ENCODE peak calls at places on chromosome 15, in five cellular contexts. N is astrocyte, D is tibial artery, O is PC-9, R is tibial nerve. G is an unnamed sample.

GRCh38 chr15:95252404-95252803 is 1021.0 kb downstream of the MCTP2 start:
- DNase-seq in O (no peak), R (no peak), N (no peak), D (no peak), G (no peak)

GRCh38 chr15:35305906-35306305 is 220.8 kb upstream of the NANOGP8 start:
- DNase-seq in O (peak; percentile 74), D (no peak), R (no peak), N (peak; percentile 96), G (no peak)

GRCh38 chr15:82539690-82540054 is 585 bp downstream of the RPS17 start:
- DNase-seq in O (no peak), N (no peak), R (no peak), D (no peak), G (no peak)

GRCh38 chr15:74200871-74201419 is 1.6 kb downstream of the STRA6 start:
- DNase-seq in D (peak; percentile 33), N (peak; percentile 41), R (peak; percentile 60), O (peak; percentile 81), G (peak; percentile 64)

GRCh38 chr15:92625297-92625980 is 30.1 kb downstream of the FAM174B start:
- DNase-seq in D (no peak), R (no peak), N (peak; percentile 89), O (peak; percentile 69), G (no peak)

GRCh38 chr15:39167114-39168058 is 413.5 kb upstream of the THBS1 start:
- DNase-seq in O (no peak), R (no peak), N (no peak), D (no peak), G (no peak)

GRCh38 chr15:37070686-37071085 is 29.7 kb downstream of the MEIS2 start:
- DNase-seq in R (no peak), O (no peak), N (no peak), D (no peak), G (no peak)

GRCh38 chr15:41473418-41473817 is 20.3 kb upstream of the ITPKA start:
- DNase-seq in N (no peak), D (no peak), O (no peak), R (no peak), G (no peak)

GRCh38 chr15:75928680-75929608 is 25.3 kb downstream of the FBXO22 start:
- DNase-seq in O (no peak), D (no peak), R (no peak), N (no peak), G (no peak)

GRCh38 chr15:42147431-42147735 is 9.1 kb downstream of the PLA2G4F start:
- DNase-seq in O (no peak), N (no peak), R (no peak), D (no peak), G (no peak)

GRCh38 chr15:40282144-40282869 is 557 bp downstream of the ANKRD63 start:
- DNase-seq in D (no peak), O (no peak), R (no peak), N (no peak), G (no peak)

GRCh38 chr15:63763476-63764123 is 70.1 kb downstream of the HERC1 start:
- DNase-seq in D (no peak), R (no peak), N (peak; percentile 42), O (no peak), G (no peak)

GRCh38 chr15:73389539-73389938 is 20.8 kb upstream of the HCN4 start:
- DNase-seq in D (no peak), R (no peak), N (no peak), O (no peak), G (no peak)

GRCh38 chr15:63389902-63390301 is 8.3 kb upstream of the CA12 start:
- DNase-seq in N (no peak), R (no peak), D (no peak), O (peak; percentile 72), G (peak; percentile 56)

GRCh38 chr15:81752149-81752942 is 293.5 kb downstream of the MEX3B start:
- DNase-seq in D (peak; percentile 65), O (no peak), R (peak; percentile 30), N (no peak), G (no peak)

GRCh38 chr15:98155356-98155755 is 194.9 kb downstream of the ARRDC4 start:
- DNase-seq in D (no peak), N (peak; percentile 41), O (no peak), R (no peak), G (no peak)

GRCh38 chr15:71301958-71302621 is 186.8 kb downstream of the THSD4 start:
- DNase-seq in R (no peak), N (peak; percentile 51), O (no peak), D (no peak), G (no peak)

GRCh38 chr15:74603026-74603788 is 12.4 kb upstream of the CLK3 start:
- DNase-seq in O (no peak), D (no peak), N (no peak), R (no peak), G (no peak)

GRCh38 chr15:82960766-82961165 is 8.2 kb upstream of the HOMER2 start:
- DNase-seq in N (no peak), D (no peak), O (no peak), R (no peak), G (no peak)

GRCh38 chr15:80179025-80179759 is 26.4 kb downstream of the FAH start:
- DNase-seq in D (no peak), O (peak; percentile 94), N (peak; percentile 93), R (no peak), G (no peak)

GRCh38 chr15:89195836-89196235 is 25.5 kb downstream of the RLBP1 start:
- DNase-seq in R (no peak), O (no peak), D (no peak), N (peak; percentile 77), G (no peak)
- H3K36me3 ChIP-seq in R (peaks cover 10% of the 10 kb centered on the region), O (peaks cover 5% of the 10 kb centered on the region), D (peaks cover 63% of the 10 kb centered on the region), N (peaks cover 33% of the 10 kb centered on the region), G (peaks cover 96% of the 10 kb centered on the region)

GRCh38 chr15:57035664-57036063 is 117.2 kb downstream of the TCF12 start:
- DNase-seq in R (no peak), N (no peak), O (no peak), D (no peak), G (no peak)
- H3K4me1 ChIP-seq in R (no peaks in the 10 kb centered on the region), N (peaks cover 11% of the 10 kb centered on the region), O (no peaks in the 10 kb centered on the region), D (peaks cover 25% of the 10 kb centered on the region), G (no peaks in the 10 kb centered on the region)

DNA sequence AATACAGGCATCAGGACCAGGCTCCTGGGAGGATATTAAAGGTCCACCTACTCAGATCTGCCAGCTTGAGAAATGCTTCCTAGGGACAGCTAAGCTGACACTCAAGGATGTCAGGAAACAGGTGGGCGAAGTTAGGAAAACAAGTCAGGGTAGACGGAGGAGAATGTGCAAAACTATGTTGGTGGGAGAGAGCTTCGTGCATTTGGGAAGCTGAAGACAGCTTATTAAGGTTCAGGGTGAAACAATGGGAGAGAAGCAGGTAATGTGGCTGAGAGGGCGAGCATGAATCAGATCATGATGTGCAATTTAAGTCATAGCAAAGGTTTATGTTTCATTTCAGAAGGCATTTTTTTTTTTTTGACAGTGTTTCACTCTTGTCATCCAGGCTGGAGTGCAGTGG is 297.2 kb upstream of the ATP10A start:
- DNase-seq in O (no peak), D (no peak), N (no peak), R (no peak), G (no peak)
- H3K4me3 ChIP-seq in O (no peak overlapping the region), D (no peak overlapping the region), N (no peak overlapping the region), R (no peak overlapping the region), G (no peak overlapping the region)

GRCh38 chr15:78898540-78898939 is 25.9 kb downstream of the MORF4L1 start:
- DNase-seq in N (no peak), D (no peak), O (no peak), R (no peak), G (no peak)

GRCh38 chr15:78889000-78889399 is 16.3 kb downstream of the MORF4L1 start:
- DNase-seq in N (no peak), R (no peak), D (no peak), O (no peak), G (no peak)

GRCh38 chr15:78895411-78895810 is 22.7 kb downstream of the MORF4L1 start:
- DNase-seq in N (no peak), R (no peak), D (no peak), O (no peak), G (no peak)

GRCh38 chr15:78893538-78893937 is 20.8 kb downstream of the MORF4L1 start:
- DNase-seq in R (no peak), O (no peak), N (no peak), D (no peak), G (no peak)
- H3K36me3 ChIP-seq in R (peaks cover 6% of the 10 kb centered on the region), O (peaks cover 69% of the 10 kb centered on the region), N (peaks cover 88% of the 10 kb centered on the region), D (peaks cover 86% of the 10 kb centered on the region), G (peaks cover 100% of the 10 kb centered on the region)

DNA sequence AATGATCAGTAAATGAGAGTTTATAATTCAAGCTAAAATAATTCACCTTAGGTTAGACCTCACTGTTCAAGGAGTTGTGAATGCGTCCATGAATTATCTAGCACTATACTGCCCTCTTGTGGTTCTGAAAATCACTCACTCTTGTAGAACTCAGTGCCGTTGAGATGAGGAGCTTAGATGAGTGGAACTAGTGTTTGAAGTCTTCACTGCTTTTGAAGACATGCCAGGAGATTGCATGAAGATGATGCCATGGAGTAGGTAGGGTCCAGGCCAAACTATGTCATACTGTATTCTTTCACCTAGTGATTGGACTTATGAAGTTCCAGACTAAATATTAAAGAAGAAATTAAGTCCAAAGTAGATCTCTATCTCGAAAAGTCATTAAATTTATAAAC is 28.8 kb downstream of the LYSMD4 start:
- DNase-seq in R (no peak), O (peak; percentile 71), N (peak; percentile 70), D (no peak), G (no peak)
- H3K4me1 ChIP-seq in R (no peaks in the 10 kb centered on the region), O (peaks cover 11% of the 10 kb centered on the region), N (peaks cover 29% of the 10 kb centered on the region), D (peaks cover 31% of the 10 kb centered on the region), G (peaks cover 42% of the 10 kb centered on the region)

DNA sequence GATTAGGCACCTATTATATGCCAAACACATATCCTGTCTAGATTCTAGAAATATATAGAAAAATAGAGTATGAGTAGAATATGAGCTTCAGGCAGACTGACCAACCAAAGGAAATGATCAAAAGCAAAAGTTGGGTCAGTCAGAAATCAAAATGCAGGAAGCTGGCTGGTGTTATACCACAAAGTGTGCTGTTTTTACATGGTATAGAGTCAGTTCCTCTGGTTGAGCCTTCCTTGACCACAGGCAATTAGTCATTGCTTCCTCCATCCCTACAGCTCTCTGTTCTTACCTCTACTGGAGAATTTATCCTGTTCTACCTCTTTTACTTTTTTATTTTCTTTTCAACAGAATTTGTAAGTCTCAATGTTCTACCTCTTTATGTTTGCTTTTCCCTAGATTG is 149.8 kb downstream of the TMCO5A start:
- DNase-seq in O (no peak), D (no peak), N (peak; percentile 66), R (no peak), G (no peak)
- H3K4me3 ChIP-seq in O (no peak overlapping the region), D (no peak overlapping the region), N (no peak overlapping the region), R (no peak overlapping the region), G (no peak overlapping the region)